ENCODE peak calls at places on chromosomes 5 and 9, in nine cellular contexts. C is fibroblast of lung, M is IMR-90, S is NT2/D1, K is HCT116, B is mesenchymal stem cell, J is neural progenitor cell, T is kidney, A is SK-N-MC. V is an unnamed sample.

GRCh38 chr5:66851306-66851705 is 255.1 kb downstream of the MAST4 start:
- DNase-seq in A (no peak), T (no peak), S (no peak), B (no peak), J (no peak), C (no peak), K (no peak), M (peak; percentile 15), V (no peak)

GRCh38 chr9:109166771-109167601 is at the start of gene FRRS1L:
- DNase-seq in T (no peak), A (no peak), C (no peak), M (no peak), K (no peak), B (no peak), S (peak; percentile 8), J (peak; percentile 78), V (peak; percentile 33)

GRCh38 chr5:33692983-33693382 is 198.8 kb downstream of the ADAMTS12 start:
- DNase-seq in S (no peak), C (no peak), T (no peak), K (no peak), B (no peak), M (peak; percentile 27), J (no peak), A (no peak), V (no peak)

GRCh38 chr5:148998174-148998797 is 64.6 kb downstream of the SH3TC2 start:
- DNase-seq in S (peak; percentile 32), J (peak; percentile 73), B (peak; percentile 74), K (peak; percentile 63), C (peak; percentile 82), T (no peak), M (peak; percentile 75), A (no peak), V (peak; percentile 85)

GRCh38 chr5:157648275-157648990 is 3.8 kb downstream of the SOX30 start:
- DNase-seq in A (no peak), S (no peak), C (no peak), M (peak; percentile 4), T (no peak), K (no peak), J (no peak), B (no peak), V (peak; percentile 16)

GRCh38 chr9:129209109-129209508 is 31.0 kb upstream of the IER5L start:
- DNase-seq in A (no peak), C (no peak), S (no peak), J (no peak), T (no peak), M (no peak), K (no peak), B (no peak), V (no peak)

GRCh38 chr5:652023-652515 is 39.9 kb downstream of the CEP72 start:
- DNase-seq in A (no peak), S (no peak), B (no peak), J (no peak), T (peak; percentile 54), C (no peak), M (no peak), K (no peak), V (no peak)

GRCh38 chr5:82820958-82821880 is 256.0 kb downstream of the TMEM167A start:
- DNase-seq in C (no peak), S (no peak), K (no peak), B (no peak), M (no peak), T (no peak), A (no peak), J (peak; percentile 4), V (no peak)

GRCh38 chr5:124773291-124774001 is 27.0 kb upstream of the ZNF608 start:
- DNase-seq in B (no peak), K (no peak), J (peak; percentile 67), T (no peak), S (no peak), A (no peak), M (no peak), C (no peak), V (peak; percentile 40)

GRCh38 chr9:105694848-105695581 is 674 bp downstream of the TMEM38B start:
- DNase-seq in S (peak; percentile 32), M (peak; percentile 37), J (peak; percentile 78), B (peak; percentile 81), K (no peak), A (no peak), C (peak; percentile 49), T (peak; percentile 87), V (peak; percentile 72)

GRCh38 chr9:86766912-86767311 is 180.4 kb downstream of the GAS1 start:
- DNase-seq in K (peak; percentile 75), S (no peak), T (peak; percentile 88), M (peak; percentile 89), J (peak; percentile 45), C (peak; percentile 34), B (peak; percentile 18), A (no peak), V (peak; percentile 56)

GRCh38 chr9:136178773-136179075 is 26.2 kb downstream of the LHX3 start:
- DNase-seq in M (no peak), B (no peak), K (no peak), S (no peak), C (no peak), T (no peak), A (no peak), J (peak; percentile 61), V (no peak)

DNA sequence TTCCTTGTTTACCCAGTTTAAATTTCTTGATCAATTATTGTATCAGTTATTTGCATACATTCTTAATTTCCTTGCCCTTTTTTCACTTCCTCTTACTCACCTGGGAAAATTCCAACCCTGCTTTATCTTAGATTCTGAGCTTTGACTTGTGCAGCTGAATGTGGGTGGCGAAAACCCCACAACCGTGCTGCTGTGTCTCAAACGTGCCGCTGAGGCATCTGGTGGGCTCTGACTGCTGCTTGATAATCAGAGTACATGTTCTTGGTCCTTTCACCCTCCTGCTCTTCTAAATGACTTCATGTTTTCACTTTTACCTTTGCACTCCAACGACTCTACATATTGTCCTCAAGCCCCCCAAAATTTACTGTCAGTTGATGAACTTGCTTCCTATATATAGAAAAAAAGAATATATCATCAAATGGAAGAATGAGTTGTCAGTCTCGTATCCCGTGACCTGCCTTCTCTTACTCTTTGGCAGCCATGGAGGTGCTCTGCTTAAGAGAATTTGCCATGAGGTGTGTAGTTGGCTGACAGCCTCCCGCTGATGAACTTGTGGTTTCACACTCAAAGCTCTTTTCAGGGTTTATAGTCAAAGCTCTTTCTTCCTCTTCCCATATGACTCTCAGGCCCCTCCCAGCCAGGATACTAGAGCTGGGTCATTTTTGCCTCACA is 14.0 kb upstream of the JAK2 start:
- DNase-seq in B (no peak), T (no peak), S (no peak), K (no peak), C (no peak), M (no peak), J (no peak), A (no peak), V (no peak)
- H3K4me3 ChIP-seq in B (no peak overlapping the region), T (no peak overlapping the region), S (no peak overlapping the region), K (no peak overlapping the region), C (no peak overlapping the region), M (no peak overlapping the region), J (no peak overlapping the region), A (no peak overlapping the region), V (no peak overlapping the region)

GRCh38 chr5:64869419-64869818 is 100.7 kb downstream of the CWC27 start:
- DNase-seq in M (peak; percentile 88), S (no peak), K (peak; percentile 12), A (no peak), T (no peak), J (peak; percentile 59), C (peak; percentile 84), B (peak; percentile 76), V (peak; percentile 82)
- H3K9me3 ChIP-seq in M (no peaks in the 10 kb centered on the region), S (no peaks in the 10 kb centered on the region), K (no peaks in the 10 kb centered on the region), A (no peaks in the 10 kb centered on the region), T (no peaks in the 10 kb centered on the region), J (no peaks in the 10 kb centered on the region), C (no peaks in the 10 kb centered on the region), B (no peaks in the 10 kb centered on the region), V (no peaks in the 10 kb centered on the region)

DNA sequence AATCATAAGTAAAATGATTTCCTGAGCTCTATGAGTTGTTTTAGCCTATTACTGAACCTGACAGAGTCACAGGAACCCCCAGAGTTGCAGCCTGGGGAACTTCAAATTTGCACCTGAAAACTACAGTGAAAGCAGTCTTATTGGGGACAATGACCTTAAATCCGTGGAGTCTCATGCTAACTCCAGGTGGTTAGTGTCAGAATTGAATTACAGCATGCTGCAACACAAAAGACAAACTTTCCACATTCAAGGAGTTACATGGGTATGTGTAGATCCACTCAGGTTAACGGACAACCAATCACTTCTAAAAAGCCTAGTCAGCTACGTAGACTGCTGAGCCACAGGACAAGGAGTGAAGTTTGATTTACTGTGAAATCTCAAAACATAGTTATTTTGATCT is 49.7 kb downstream of the PLPP1 start:
- DNase-seq in C (no peak), K (no peak), B (no peak), A (no peak), S (peak; percentile 47), T (no peak), M (no peak), J (no peak), V (no peak)
- H3K9ac ChIP-seq in C (no peak overlapping the region), K (no peak overlapping the region), B (no peak overlapping the region), A (no peak overlapping the region), S (no peak overlapping the region), T (no peak overlapping the region), M (no peak overlapping the region), J (no peak overlapping the region), V (no peak overlapping the region)

GRCh38 chr9:95017661-95018060 is 291.2 kb downstream of the AOPEP start:
- DNase-seq in J (no peak), B (no peak), K (no peak), M (peak; percentile 56), T (no peak), S (no peak), C (peak; percentile 36), A (no peak), V (no peak)

GRCh38 chr9:95021166-95021886 is 294.8 kb downstream of the AOPEP start:
- DNase-seq in C (no peak), J (no peak), M (no peak), T (no peak), K (no peak), A (no peak), B (no peak), S (no peak), V (no peak)

GRCh38 chr9:95017062-95017461 is 290.6 kb downstream of the AOPEP start:
- DNase-seq in A (no peak), S (no peak), C (peak; percentile 57), K (no peak), M (peak; percentile 73), B (no peak), J (no peak), T (no peak), V (peak; percentile 59)

GRCh38 chr9:95015569-95015968 is 289.1 kb downstream of the AOPEP start:
- DNase-seq in C (no peak), K (no peak), A (no peak), T (no peak), B (no peak), S (no peak), J (no peak), M (no peak), V (no peak)

DNA sequence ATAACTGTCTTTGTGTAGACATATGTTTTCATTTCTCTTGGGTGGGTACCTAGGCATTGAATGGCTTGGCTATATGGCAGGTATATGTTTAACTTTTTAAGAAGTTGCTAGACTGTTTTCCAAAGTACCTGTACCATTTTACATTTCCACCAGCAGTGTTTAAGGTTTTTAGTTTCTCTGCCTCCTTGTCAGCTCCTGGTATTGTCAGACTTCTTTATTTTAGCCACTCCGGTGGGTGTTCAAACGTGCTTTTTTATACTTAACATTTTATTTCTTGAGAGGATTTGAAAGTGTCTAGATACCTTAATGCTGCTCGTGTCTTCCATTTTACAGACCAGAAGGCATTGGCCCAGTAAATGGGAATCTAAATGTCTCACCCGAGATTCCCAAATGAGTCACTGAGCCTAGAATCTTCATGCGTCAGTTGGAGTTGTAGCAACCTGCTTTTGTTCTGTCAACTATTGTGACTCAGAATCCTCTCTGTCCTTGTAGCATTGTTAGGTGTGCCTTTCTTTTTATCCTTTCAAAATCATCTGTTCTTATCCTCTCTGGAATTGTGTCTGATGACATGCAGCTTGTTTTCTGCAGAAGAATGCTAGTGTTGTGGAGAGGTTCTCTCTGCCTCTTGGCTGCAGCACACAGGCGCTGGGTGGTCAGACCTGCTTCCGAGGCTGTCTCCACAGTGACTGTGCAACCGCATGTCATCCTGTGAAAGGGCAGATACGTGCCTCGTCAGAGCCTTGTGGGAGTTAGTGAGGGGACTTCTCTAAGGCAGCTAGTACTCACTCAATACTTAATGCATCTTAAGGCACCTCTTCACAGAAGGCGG is 291.8 kb downstream of the AOPEP start:
- DNase-seq in B (peak; percentile 93), M (peak; percentile 97), A (no peak), S (no peak), C (peak; percentile 92), T (peak; percentile 79), J (peak; percentile 52), K (peak; percentile 32), V (peak; percentile 93)
- H3K4me3 ChIP-seq in B (no peak overlapping the region), M (no peak overlapping the region), A (no peak overlapping the region), S (no peak overlapping the region), C (no peak overlapping the region), T (no peak overlapping the region), J (no peak overlapping the region), K (no peak overlapping the region), V (peak overlapping the region; percentile 28)

V was measured in adipocyte.